ENCODE peak calls at places on chromosomes 1 and 21, in seven cellular contexts. One of them, this sample, is unnamed.

GRCh38 chr1:217140041-217140901 is 417.0 kb upstream of the ESRRG start:
- DNase-seq in kidney epithelial cell: no peak
- DNase-seq in thoracic aorta: no peak
- DNase-seq in IMR-90: no peak
- DNase-seq in left ventricle myocardium inferior: no peak
- DNase-seq in GM10248: peak; percentile 10
- DNase-seq in AG10803: no peak
- DNase-seq in this sample: no peak

GRCh38 chr1:91596474-91596873 is 95.8 kb downstream of the CDC7 start:
- DNase-seq in left ventricle myocardium inferior: no peak
- DNase-seq in AG10803: peak; percentile 58
- DNase-seq in thoracic aorta: no peak
- DNase-seq in IMR-90: peak; percentile 46
- DNase-seq in kidney epithelial cell: no peak
- DNase-seq in GM10248: no peak
- DNase-seq in this sample: no peak

GRCh38 chr1:31839662-31840343 is 24.0 kb upstream of the SPOCD1 start:
- DNase-seq in GM10248: no peak
- DNase-seq in AG10803: no peak
- DNase-seq in IMR-90: peak; percentile 22
- DNase-seq in thoracic aorta: no peak
- DNase-seq in left ventricle myocardium inferior: no peak
- DNase-seq in kidney epithelial cell: no peak
- DNase-seq in this sample: no peak

GRCh38 chr1:8167936-8168335 is 141.8 kb upstream of the ERRFI1 start:
- DNase-seq in thoracic aorta: no peak
- DNase-seq in IMR-90: no peak
- DNase-seq in kidney epithelial cell: no peak
- DNase-seq in left ventricle myocardium inferior: no peak
- DNase-seq in GM10248: no peak
- DNase-seq in AG10803: no peak
- DNase-seq in this sample: no peak

GRCh38 chr1:66152034-66152433 is 359.3 kb downstream of the PDE4B start:
- DNase-seq in left ventricle myocardium inferior: no peak
- DNase-seq in AG10803: no peak
- DNase-seq in thoracic aorta: no peak
- DNase-seq in GM10248: no peak
- DNase-seq in kidney epithelial cell: no peak
- DNase-seq in IMR-90: no peak
- DNase-seq in this sample: no peak

GRCh38 chr1:50271968-50272578 is 151.2 kb downstream of the DMRTA2 start:
- DNase-seq in kidney epithelial cell: no peak
- DNase-seq in thoracic aorta: no peak
- DNase-seq in AG10803: peak; percentile 13
- DNase-seq in GM10248: peak; percentile 69
- DNase-seq in left ventricle myocardium inferior: peak; percentile 35
- DNase-seq in IMR-90: no peak
- DNase-seq in this sample: peak; percentile 57

GRCh38 chr1:2356911-2357845 is 34.2 kb downstream of the MORN1 start:
- DNase-seq in AG10803: no peak
- DNase-seq in kidney epithelial cell: no peak
- DNase-seq in thoracic aorta: no peak
- DNase-seq in GM10248: no peak
- DNase-seq in left ventricle myocardium inferior: no peak
- DNase-seq in IMR-90: no peak
- DNase-seq in this sample: no peak

GRCh38 chr21:18782721-18783120 is 379.1 kb upstream of the TMPRSS15 start:
- DNase-seq in thoracic aorta: no peak
- DNase-seq in GM10248: no peak
- DNase-seq in kidney epithelial cell: no peak
- DNase-seq in IMR-90: no peak
- DNase-seq in AG10803: no peak
- DNase-seq in left ventricle myocardium inferior: no peak
- DNase-seq in this sample: no peak

GRCh38 chr1:172356620-172357019 is 63.9 kb upstream of the C1orf105 start:
- DNase-seq in GM10248: no peak
- DNase-seq in IMR-90: peak; percentile 92
- DNase-seq in left ventricle myocardium inferior: no peak
- DNase-seq in AG10803: peak; percentile 43
- DNase-seq in kidney epithelial cell: no peak
- DNase-seq in thoracic aorta: no peak
- DNase-seq in this sample: peak; percentile 10

GRCh38 chr1:67261646-67262045 is 46.0 kb upstream of the IL12RB2 start:
- DNase-seq in kidney epithelial cell: no peak
- DNase-seq in AG10803: no peak
- DNase-seq in thoracic aorta: no peak
- DNase-seq in GM10248: no peak
- DNase-seq in left ventricle myocardium inferior: no peak
- DNase-seq in IMR-90: no peak
- DNase-seq in this sample: peak; percentile 63

DNA sequence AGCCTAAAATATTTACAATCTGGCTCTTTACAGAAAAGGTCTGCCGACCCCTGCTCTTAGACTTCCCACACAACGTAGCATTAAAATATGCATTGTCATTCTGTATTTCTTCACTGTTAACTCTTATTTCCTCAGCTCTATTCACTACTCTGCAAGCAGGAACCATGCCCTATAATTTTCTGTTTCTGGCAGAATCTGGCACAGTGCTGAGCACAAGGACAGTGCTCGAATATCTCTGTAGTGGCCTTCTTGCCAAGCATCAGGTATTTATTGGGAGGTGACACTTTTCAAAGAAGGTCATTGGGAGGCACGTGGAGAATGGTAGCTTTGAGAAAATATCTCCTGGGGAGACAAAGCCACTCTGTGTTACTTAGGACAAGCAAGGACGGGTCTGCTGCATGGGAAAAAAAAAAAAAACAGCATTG is 77.9 kb downstream of the PSMG1 start:
- DNase-seq in IMR-90: peak; percentile 26
- DNase-seq in kidney epithelial cell: no peak
- DNase-seq in AG10803: no peak
- DNase-seq in GM10248: no peak
- DNase-seq in left ventricle myocardium inferior: no peak
- DNase-seq in thoracic aorta: no peak
- DNase-seq in this sample: no peak
- TF ChIP-seq CTCF in IMR-90: no peak
- TF ChIP-seq CTCF in kidney epithelial cell: no peak
- TF ChIP-seq CTCF in AG10803: no peak
- TF ChIP-seq CTCF in GM10248: no peak
- TF ChIP-seq CTCF in left ventricle myocardium inferior: no peak
- TF ChIP-seq CTCF in thoracic aorta: no peak
- TF ChIP-seq CTCF in this sample: no peak

GRCh38 chr1:23178931-23179330 is 10.3 kb upstream of the LUZP1 start:
- DNase-seq in AG10803: no peak
- DNase-seq in kidney epithelial cell: no peak
- DNase-seq in GM10248: no peak
- DNase-seq in thoracic aorta: no peak
- DNase-seq in left ventricle myocardium inferior: no peak
- DNase-seq in IMR-90: peak; percentile 38
- DNase-seq in this sample: no peak
- TF ChIP-seq CTCF in AG10803: peak; percentile 53
- TF ChIP-seq CTCF in kidney epithelial cell: peak; percentile 3
- TF ChIP-seq CTCF in GM10248: no peak
- TF ChIP-seq CTCF in thoracic aorta: peak; percentile 42
- TF ChIP-seq CTCF in left ventricle myocardium inferior: peak; percentile 28
- TF ChIP-seq CTCF in IMR-90: peak; percentile 40
- TF ChIP-seq CTCF in this sample: peak; percentile 24

GRCh38 chr21:32772281-32773047 is 909 bp upstream of the PAXBP1 start:
- DNase-seq in kidney epithelial cell: no peak
- DNase-seq in GM10248: peak; percentile 65
- DNase-seq in AG10803: peak; percentile 47
- DNase-seq in left ventricle myocardium inferior: no peak
- DNase-seq in IMR-90: peak; percentile 20
- DNase-seq in thoracic aorta: no peak
- DNase-seq in this sample: peak; percentile 79

GRCh38 chr21:32771134-32771523 is 426 bp downstream of the PAXBP1 start:
- DNase-seq in AG10803: peak; percentile 54
- DNase-seq in GM10248: peak; percentile 73
- DNase-seq in IMR-90: peak; percentile 56
- DNase-seq in left ventricle myocardium inferior: peak; percentile 56
- DNase-seq in kidney epithelial cell: peak; percentile 9
- DNase-seq in thoracic aorta: no peak
- DNase-seq in this sample: peak; percentile 70

GRCh38 chr21:32764186-32764585 is 7.4 kb downstream of the PAXBP1 start:
- DNase-seq in left ventricle myocardium inferior: no peak
- DNase-seq in IMR-90: no peak
- DNase-seq in AG10803: no peak
- DNase-seq in GM10248: no peak
- DNase-seq in thoracic aorta: no peak
- DNase-seq in kidney epithelial cell: no peak
- DNase-seq in this sample: no peak

GRCh38 chr21:32770514-32771133 is 931 bp downstream of the PAXBP1 start:
- DNase-seq in thoracic aorta: no peak
- DNase-seq in GM10248: no peak
- DNase-seq in kidney epithelial cell: no peak
- DNase-seq in AG10803: peak; percentile 17
- DNase-seq in left ventricle myocardium inferior: peak; percentile 18
- DNase-seq in IMR-90: peak; percentile 8
- DNase-seq in this sample: no peak

DNA sequence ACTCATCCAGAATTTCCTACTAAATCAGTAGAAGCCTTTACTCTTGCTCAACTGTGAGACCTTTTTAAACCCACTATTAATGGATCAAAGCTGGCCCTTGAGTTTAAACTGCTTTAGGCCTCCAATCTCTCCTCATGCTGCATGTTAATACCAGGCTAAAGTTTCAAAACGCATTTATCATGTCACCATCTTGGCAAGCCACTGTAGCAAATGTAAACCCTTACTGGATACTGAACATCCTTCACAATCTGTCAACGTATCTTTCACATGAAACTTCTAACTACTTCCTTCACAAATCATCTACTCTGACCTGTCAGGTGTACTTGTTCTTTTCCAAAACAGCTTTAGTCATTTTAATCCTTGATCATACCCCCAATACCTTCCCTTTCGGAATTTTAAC is 3.0 kb downstream of the PAXBP1 start:
- DNase-seq in GM10248: no peak
- DNase-seq in IMR-90: peak; percentile 8
- DNase-seq in kidney epithelial cell: no peak
- DNase-seq in left ventricle myocardium inferior: no peak
- DNase-seq in thoracic aorta: no peak
- DNase-seq in AG10803: no peak
- DNase-seq in this sample: no peak
- TF ChIP-seq CTCF in GM10248: no peak
- TF ChIP-seq CTCF in IMR-90: no peak
- TF ChIP-seq CTCF in kidney epithelial cell: no peak
- TF ChIP-seq CTCF in left ventricle myocardium inferior: no peak
- TF ChIP-seq CTCF in thoracic aorta: no peak
- TF ChIP-seq CTCF in AG10803: no peak
- TF ChIP-seq CTCF in this sample: no peak

DNA sequence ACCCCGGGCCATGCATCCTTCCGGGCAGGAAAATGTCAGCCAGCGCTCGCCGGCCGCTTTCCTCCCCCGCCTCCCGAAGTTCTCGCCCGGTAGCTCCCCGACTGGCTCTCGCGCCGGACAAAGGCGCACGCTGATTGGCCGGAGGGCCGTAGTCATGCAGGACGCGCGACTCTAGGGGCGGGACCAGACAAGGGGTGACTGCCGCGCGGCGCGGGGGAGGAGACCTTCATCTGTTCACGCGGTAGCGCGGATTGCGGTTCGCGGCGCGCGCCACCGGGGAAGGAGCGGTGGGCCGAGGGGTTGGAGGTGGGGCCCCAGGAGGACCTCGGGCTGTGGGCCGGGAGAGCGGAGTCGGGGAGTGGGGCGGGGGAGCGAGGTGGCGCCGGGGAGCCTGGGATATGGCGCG is at the start of gene FLVCR1:
- DNase-seq in thoracic aorta: peak; percentile 93
- DNase-seq in GM10248: peak; percentile 99
- DNase-seq in IMR-90: peak; percentile 94
- DNase-seq in AG10803: peak; percentile 91
- DNase-seq in kidney epithelial cell: peak; percentile 86
- DNase-seq in left ventricle myocardium inferior: peak; percentile 97
- DNase-seq in this sample: peak; percentile 98
- TF ChIP-seq CTCF in thoracic aorta: no peak
- TF ChIP-seq CTCF in GM10248: no peak
- TF ChIP-seq CTCF in IMR-90: no peak
- TF ChIP-seq CTCF in AG10803: no peak
- TF ChIP-seq CTCF in kidney epithelial cell: no peak
- TF ChIP-seq CTCF in left ventricle myocardium inferior: no peak
- TF ChIP-seq CTCF in this sample: no peak

DNA sequence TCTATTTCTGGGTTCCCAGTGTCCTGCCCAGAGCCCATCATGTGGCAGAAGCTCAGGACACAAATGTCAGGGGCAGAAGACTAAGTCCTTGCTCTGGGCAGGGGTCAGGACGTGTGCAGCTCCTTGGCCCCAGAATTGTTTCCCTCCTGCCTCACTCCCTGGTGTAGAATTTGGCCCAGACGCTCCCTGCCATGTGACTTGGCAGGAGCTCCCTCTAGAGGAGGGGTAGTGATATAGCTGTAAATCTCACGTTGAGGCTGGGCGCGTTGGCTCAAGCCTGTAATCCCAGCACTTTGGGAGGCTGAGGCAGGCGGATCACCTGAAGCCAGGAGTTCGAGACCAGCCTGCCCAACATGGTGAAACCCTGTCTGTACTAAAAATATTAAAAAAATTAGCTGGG is 91.2 kb downstream of the UBIAD1 start:
- DNase-seq in thoracic aorta: no peak
- DNase-seq in IMR-90: no peak
- DNase-seq in AG10803: no peak
- DNase-seq in GM10248: no peak
- DNase-seq in left ventricle myocardium inferior: no peak
- DNase-seq in kidney epithelial cell: no peak
- DNase-seq in this sample: peak; percentile 18
- TF ChIP-seq CTCF in thoracic aorta: no peak
- TF ChIP-seq CTCF in IMR-90: peak; percentile 6
- TF ChIP-seq CTCF in AG10803: no peak
- TF ChIP-seq CTCF in GM10248: peak; percentile 37
- TF ChIP-seq CTCF in left ventricle myocardium inferior: no peak
- TF ChIP-seq CTCF in kidney epithelial cell: peak; percentile 10
- TF ChIP-seq CTCF in this sample: peak; percentile 50

GRCh38 chr1:11984121-11984520 is 3.9 kb downstream of the MFN2 start:
- DNase-seq in GM10248: no peak
- DNase-seq in thoracic aorta: no peak
- DNase-seq in AG10803: no peak
- DNase-seq in kidney epithelial cell: no peak
- DNase-seq in left ventricle myocardium inferior: no peak
- DNase-seq in IMR-90: no peak
- DNase-seq in this sample: no peak

GRCh38 chr1:11981378-11982009 is 1.2 kb downstream of the MFN2 start:
- DNase-seq in left ventricle myocardium inferior: no peak
- DNase-seq in AG10803: no peak
- DNase-seq in kidney epithelial cell: no peak
- DNase-seq in thoracic aorta: no peak
- DNase-seq in GM10248: no peak
- DNase-seq in IMR-90: no peak
- DNase-seq in this sample: no peak

GRCh38 chr1:11979818-11980675 is at the start of gene MFN2:
- DNase-seq in IMR-90: peak; percentile 97
- DNase-seq in GM10248: peak; percentile 97
- DNase-seq in thoracic aorta: peak; percentile 88
- DNase-seq in AG10803: peak; percentile 95
- DNase-seq in kidney epithelial cell: peak; percentile 86
- DNase-seq in left ventricle myocardium inferior: peak; percentile 97
- DNase-seq in this sample: peak; percentile 97

GRCh38 chr1:11980676-11980972 is 380 bp downstream of the MFN2 start:
- DNase-seq in AG10803: no peak
- DNase-seq in IMR-90: no peak
- DNase-seq in thoracic aorta: no peak
- DNase-seq in kidney epithelial cell: no peak
- DNase-seq in left ventricle myocardium inferior: no peak
- DNase-seq in GM10248: no peak
- DNase-seq in this sample: no peak

GRCh38 chr1:11982010-11982392 is 1.8 kb downstream of the MFN2 start:
- DNase-seq in AG10803: peak; percentile 44
- DNase-seq in left ventricle myocardium inferior: no peak
- DNase-seq in IMR-90: peak; percentile 46
- DNase-seq in GM10248: no peak
- DNase-seq in thoracic aorta: no peak
- DNase-seq in kidney epithelial cell: no peak
- DNase-seq in this sample: peak; percentile 20
- TF ChIP-seq CTCF in AG10803: peak; percentile 53
- TF ChIP-seq CTCF in left ventricle myocardium inferior: peak; percentile 51
- TF ChIP-seq CTCF in IMR-90: peak; percentile 41
- TF ChIP-seq CTCF in GM10248: no peak
- TF ChIP-seq CTCF in thoracic aorta: peak; percentile 22
- TF ChIP-seq CTCF in kidney epithelial cell: no peak
- TF ChIP-seq CTCF in this sample: peak; percentile 36

This sample was measured in activated CD8-positive, alpha-beta T cell treated with anti-CD3 and anti-CD28 coated beads for 36 hours.